ENCODE peak calls at places on chromosome 15, in seven cellular contexts. I, B, C, Z, F, X and T are unnamed samples.

GRCh38 chr15:72497402-72497801 is 23.3 kb downstream of the ARIH1 start:
- DNase-seq in I (no peak), B (no peak), C (no peak), Z (no peak), F (no peak), X (no peak), T (no peak)

GRCh38 chr15:84034831-84035753 is 200.5 kb upstream of the GOLGA6L4 start:
- DNase-seq in I (no peak), B (no peak), C (no peak), Z (peak), F (no peak), X (peak), T (peak)

GRCh38 chr15:82810061-82810862 is 834 bp downstream of the WHAMM start:
- DNase-seq in I (peak), B (peak), C (peak), Z (peak), F (peak), X (peak), T (peak)

GRCh38 chr15:67240235-67241131 is 14.0 kb downstream of the AAGAB start:
- DNase-seq in I (no peak), B (no peak), C (no peak), Z (no peak), F (peak), X (peak), T (no peak)

GRCh38 chr15:57109005-57109404 is 190.6 kb downstream of the TCF12 start:
- DNase-seq in I (no peak), B (no peak), C (no peak), Z (no peak), F (no peak), X (no peak), T (no peak)

GRCh38 chr15:41853831-41854230 is 15.2 kb downstream of the PLA2G4B start:
- DNase-seq in I (no peak), B (no peak), C (no peak), Z (no peak), F (no peak), X (no peak), T (no peak)

GRCh38 chr15:68003297-68003696 is 50.8 kb upstream of the PIAS1 start:
- DNase-seq in I (no peak), B (no peak), C (no peak), Z (no peak), F (no peak), X (no peak), T (no peak)

GRCh38 chr15:68969298-68969697 is 39.0 kb downstream of the SPESP1 start:
- DNase-seq in I (no peak), B (no peak), C (no peak), Z (no peak), F (no peak), X (no peak), T (no peak)

GRCh38 chr15:70421197-70421482 is 323.4 kb upstream of the TLE3 start:
- DNase-seq in I (no peak), B (no peak), C (no peak), Z (no peak), F (peak), X (no peak), T (no peak)

GRCh38 chr15:40891810-40892448 is 2.3 kb upstream of the VPS18 start:
- DNase-seq in I (no peak), B (peak), C (no peak), Z (peak), F (peak), X (peak), T (peak)

GRCh38 chr15:60006203-60006782 is 2.2 kb downstream of the FOXB1 start:
- DNase-seq in I (no peak), B (peak), C (peak), Z (peak), F (no peak), X (peak), T (peak)

GRCh38 chr15:68843425-68844311 is 23.0 kb upstream of the ANP32A start:
- DNase-seq in I (no peak), B (no peak), C (no peak), Z (peak), F (no peak), X (peak), T (peak)

GRCh38 chr15:55344206-55344605 is 25.2 kb downstream of the PIGB start:
- DNase-seq in I (no peak), B (no peak), C (no peak), Z (no peak), F (no peak), X (no peak), T (no peak)

GRCh38 chr15:92733934-92734521 is 78.5 kb upstream of the FAM174B start:
- DNase-seq in I (peak), B (no peak), C (no peak), Z (peak), F (no peak), X (no peak), T (peak)

GRCh38 chr15:75712668-75713337 is at the start of gene CSPG4:
- DNase-seq in I (peak), B (peak), C (no peak), Z (peak), F (peak), X (no peak), T (peak)

GRCh38 chr15:40999190-40999589 is 45.9 kb downstream of the CHAC1 start:
- DNase-seq in I (no peak), B (no peak), C (no peak), Z (peak), F (no peak), X (no peak), T (no peak)

DNA sequence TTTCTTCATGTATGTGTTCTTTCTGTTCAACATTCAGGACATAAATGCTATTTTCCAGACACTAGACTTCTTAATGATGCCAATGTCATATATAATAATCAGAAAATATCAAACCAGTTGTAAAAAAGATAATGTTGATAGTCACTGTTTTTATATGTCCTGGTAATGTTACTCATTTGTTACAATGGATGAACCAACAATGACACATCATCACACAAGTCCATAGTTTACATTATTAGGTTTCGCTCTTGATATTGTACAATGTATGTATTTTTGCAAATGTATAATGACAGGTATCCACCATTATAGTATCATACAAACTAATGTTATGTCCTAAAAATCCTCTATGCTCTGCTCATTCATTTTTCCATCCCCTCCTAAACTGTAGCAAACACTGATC is 243.8 kb upstream of the CDIN1 start:
- DNase-seq in I (no peak), B (no peak), C (no peak), Z (no peak), F (no peak), X (no peak), T (no peak)
- TF ChIP-seq CTCF in I (no peak), B (no peak), C (no peak), Z (no peak), F (no peak), X (no peak), T (no peak)

GRCh38 chr15:88804257-88804656 is 1.0 kb downstream of the ACAN start:
- DNase-seq in I (no peak), B (no peak), C (no peak), Z (no peak), F (no peak), X (no peak), T (no peak)

GRCh38 chr15:88803920-88804247 is 648 bp downstream of the ACAN start:
- DNase-seq in I (no peak), B (no peak), C (no peak), Z (no peak), F (no peak), X (no peak), T (no peak)

GRCh38 chr15:88802250-88802990 is 816 bp upstream of the ACAN start:
- DNase-seq in I (no peak), B (no peak), C (no peak), Z (no peak), F (no peak), X (no peak), T (no peak)

GRCh38 chr15:88802991-88803240 is 320 bp upstream of the ACAN start:
- DNase-seq in I (no peak), B (no peak), C (no peak), Z (no peak), F (no peak), X (no peak), T (no peak)

DNA sequence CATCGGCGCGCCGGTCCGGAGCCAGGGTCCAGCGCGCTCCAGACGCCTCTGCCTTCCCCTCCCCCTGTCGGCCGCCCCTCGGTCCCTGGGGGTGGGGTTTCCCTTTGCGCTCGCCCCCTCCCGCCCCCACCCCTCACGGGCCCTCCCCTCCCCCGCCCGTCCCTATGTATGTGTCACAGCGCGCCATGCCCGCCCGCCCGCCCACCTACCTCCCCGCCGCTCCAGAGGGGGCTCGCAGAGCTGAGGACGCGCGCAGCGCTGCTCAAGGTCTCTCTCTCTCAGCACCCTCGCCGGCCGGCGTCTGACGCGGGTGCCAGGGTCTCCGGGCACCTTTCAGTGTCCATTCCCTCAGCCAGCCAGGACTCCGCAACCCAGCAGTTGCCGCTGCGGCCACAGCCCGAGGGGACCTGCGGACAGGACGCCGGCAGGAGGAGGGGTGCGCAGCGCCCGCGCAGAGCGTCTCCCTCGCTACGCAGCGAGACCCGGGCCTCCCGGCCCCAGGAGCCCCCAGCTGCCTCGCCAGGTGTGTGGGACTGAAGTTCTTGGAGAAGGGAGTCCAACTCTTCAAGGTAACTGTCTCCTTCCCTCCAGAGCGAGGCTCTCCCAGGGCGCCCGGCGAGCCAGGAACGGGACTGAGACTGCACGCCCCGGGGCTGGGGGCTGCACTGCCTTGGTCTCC is at the start of gene ACAN:
- DNase-seq in I (no peak), B (no peak), C (no peak), Z (no peak), F (no peak), X (no peak), T (no peak)
- H3K4me3 ChIP-seq in I (no peak), B (no peak), C (no peak), Z (no peak), F (peak), X (no peak), T (no peak)

GRCh38 chr15:44029003-44029402 is 166.1 kb downstream of the FRMD5 start:
- DNase-seq in I (no peak), B (no peak), C (no peak), Z (no peak), F (no peak), X (no peak), T (peak)

GRCh38 chr15:44028349-44028748 is 166.7 kb downstream of the FRMD5 start:
- DNase-seq in I (no peak), B (no peak), C (no peak), Z (no peak), F (no peak), X (no peak), T (no peak)

DNA sequence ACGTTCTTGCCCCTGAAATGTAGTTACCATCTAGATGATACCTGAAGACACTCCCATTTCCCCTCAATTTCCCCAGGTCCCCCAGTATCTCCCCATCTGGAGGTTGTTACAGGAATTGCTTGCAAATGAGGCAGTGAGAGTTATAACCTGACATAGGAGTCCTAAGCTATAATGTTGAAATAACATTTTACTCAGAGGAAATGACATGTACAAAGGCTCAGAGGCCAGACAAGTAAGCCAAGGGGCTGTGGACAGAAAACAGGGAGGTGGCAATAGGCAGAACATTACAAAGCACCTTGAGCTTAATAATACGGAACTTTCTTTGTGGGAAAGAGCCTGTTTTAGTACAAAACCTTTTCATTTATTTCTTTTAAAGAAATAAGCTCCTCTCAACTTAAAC is 171.9 kb downstream of the FRMD5 start:
- DNase-seq in I (no peak), B (no peak), C (no peak), Z (no peak), F (no peak), X (no peak), T (no peak)
- TF ChIP-seq CTCF in I (no peak), B (no peak), C (no peak), Z (no peak), F (no peak), X (no peak), T (peak)

GRCh38 chr15:99906356-99906755 is 173.1 kb upstream of the LYSMD4 start:
- DNase-seq in I (no peak), B (no peak), C (no peak), Z (no peak), F (no peak), X (no peak), T (no peak)
- H3K4me3 ChIP-seq in I (no peak), B (no peak), C (no peak), Z (no peak), F (no peak), X (no peak), T (no peak)

GRCh38 chr15:64148168-64148567 is 3.4 kb upstream of the SNX22 start:
- DNase-seq in I (no peak), B (no peak), C (no peak), Z (no peak), F (no peak), X (no peak), T (no peak)

GRCh38 chr15:64148581-64148980 is 3.0 kb upstream of the SNX22 start:
- DNase-seq in I (no peak), B (no peak), C (no peak), Z (no peak), F (no peak), X (no peak), T (no peak)

GRCh38 chr15:64150236-64150578 is 1.3 kb upstream of the SNX22 start:
- DNase-seq in I (no peak), B (no peak), C (no peak), Z (no peak), F (no peak), X (no peak), T (no peak)

GRCh38 chr15:64151727-64152506 is at the start of gene SNX22:
- DNase-seq in I (no peak), B (no peak), C (no peak), Z (no peak), F (peak), X (peak), T (no peak)

GRCh38 chr15:64149424-64150235 is 1.9 kb upstream of the SNX22 start:
- DNase-seq in I (no peak), B (no peak), C (no peak), Z (no peak), F (no peak), X (peak), T (no peak)
- TF ChIP-seq CTCF in I (no peak), B (no peak), C (no peak), Z (no peak), F (no peak), X (peak), T (peak)